ENCODE peak calls at places on chromosomes 7 and 10, in ten cellular contexts. G, N, K, M, U, Q, O, D, P and C are unnamed samples.

GRCh38 chr10:88991900-88992237 is 1.3 kb downstream of the FAS start:
- DNase-seq in G (no peak), N (no peak), K (no peak), M (no peak), U (no peak), Q (no peak), O (no peak), D (no peak), P (no peak), C (no peak)

GRCh38 chr10:97543025-97543546 is 29.5 kb upstream of the ANKRD2 start:
- DNase-seq in G (peak; percentile 81), N (peak; percentile 90), K (peak; percentile 87), M (no peak), U (peak; percentile 86), Q (no peak), O (peak; percentile 97), D (no peak), P (peak; percentile 100), C (no peak)

GRCh38 chr10:124611738-124612137 is 132.4 kb downstream of the FAM53B start:
- DNase-seq in G (no peak), N (no peak), K (no peak), M (no peak), U (no peak), Q (peak; percentile 58), O (no peak), D (peak; percentile 53), P (no peak), C (no peak)

GRCh38 chr7:42378149-42378548 is 141.1 kb upstream of the GLI3 start:
- DNase-seq in G (no peak), N (no peak), K (no peak), M (no peak), U (no peak), Q (no peak), O (no peak), D (no peak), P (no peak), C (no peak)

GRCh38 chr10:90148121-90148855 is 446.9 kb downstream of the KIF20B start:
- DNase-seq in G (no peak), N (no peak), K (no peak), M (peak; percentile 2), U (peak; percentile 58), Q (no peak), O (peak; percentile 83), D (no peak), P (peak; percentile 18), C (peak; percentile 25)

GRCh38 chr10:95273393-95274312 is 17.1 kb downstream of the PDLIM1 start:
- DNase-seq in G (peak; percentile 83), N (no peak), K (no peak), M (no peak), U (peak; percentile 62), Q (no peak), O (peak; percentile 89), D (no peak), P (peak; percentile 90), C (no peak)

GRCh38 chr10:132855889-132856288 is 69.9 kb upstream of the NKX6-2 start:
- DNase-seq in G (no peak), N (no peak), K (no peak), M (no peak), U (no peak), Q (no peak), O (no peak), D (no peak), P (no peak), C (no peak)

GRCh38 chr10:35074266-35074665 is 15.9 kb downstream of the CUL2 start:
- DNase-seq in G (no peak), N (no peak), K (no peak), M (no peak), U (no peak), Q (no peak), O (no peak), D (no peak), P (peak; percentile 54), C (no peak)

GRCh38 chr7:88217675-88218427 is 2.0 kb downstream of the SRI start:
- DNase-seq in G (no peak), N (no peak), K (no peak), M (no peak), U (no peak), Q (no peak), O (no peak), D (peak; percentile 24), P (no peak), C (peak; percentile 54)

GRCh38 chr7:38453187-38453586 is 178.0 kb downstream of the AMPH start:
- DNase-seq in G (no peak), N (no peak), K (peak; percentile 9), M (peak; percentile 23), U (peak; percentile 11), Q (no peak), O (no peak), D (no peak), P (peak; percentile 9), C (no peak)

GRCh38 chr7:127089146-127089545 is 163.6 kb downstream of the GRM8 start:
- DNase-seq in G (no peak), N (no peak), K (no peak), M (no peak), U (no peak), Q (no peak), O (no peak), D (no peak), P (no peak), C (no peak)

GRCh38 chr10:14859043-14859442 is 19.6 kb upstream of the SUV39H2 start:
- DNase-seq in G (no peak), N (no peak), K (no peak), M (no peak), U (no peak), Q (no peak), O (no peak), D (no peak), P (no peak), C (no peak)

GRCh38 chr7:28755255-28755654 is 202.9 kb downstream of the TRIL start:
- DNase-seq in G (peak; percentile 37), N (no peak), K (no peak), M (no peak), U (no peak), Q (no peak), O (peak; percentile 68), D (no peak), P (peak; percentile 90), C (no peak)
- H3K4me3 ChIP-seq in G (no peak overlapping the region), N (no peak overlapping the region), K (no peak overlapping the region), M (no peak overlapping the region), U (no peak overlapping the region), Q (no peak overlapping the region), O (no peak overlapping the region), D (no peak overlapping the region), P (no peak overlapping the region), C (no peak overlapping the region)

GRCh38 chr10:23693398-23693797 is 254.5 kb downstream of the OTUD1 start:
- DNase-seq in G (no peak), N (no peak), K (no peak), M (peak; percentile 61), U (peak; percentile 65), Q (no peak), O (no peak), D (no peak), P (peak; percentile 10), C (no peak)
- H3K27me3 ChIP-seq in G (peaks cover 49% of the 10 kb centered on the region), N (peaks cover 43% of the 10 kb centered on the region), K (peaks cover 71% of the 10 kb centered on the region), M (peaks cover 63% of the 10 kb centered on the region), U (peaks cover 33% of the 10 kb centered on the region), Q (peaks cover 4% of the 10 kb centered on the region), O (peaks cover 100% of the 10 kb centered on the region), D (peaks cover 4% of the 10 kb centered on the region), P (peaks cover 53% of the 10 kb centered on the region), C (peaks cover 25% of the 10 kb centered on the region)

GRCh38 chr7:99674995-99675742 is 4.6 kb downstream of the CYP3A5 start:
- DNase-seq in G (no peak), N (no peak), K (no peak), M (no peak), U (no peak), Q (no peak), O (no peak), D (no peak), P (peak; percentile 6), C (no peak)

GRCh38 chr7:99677646-99678045 is 2.1 kb downstream of the CYP3A5 start:
- DNase-seq in G (no peak), N (no peak), K (no peak), M (no peak), U (no peak), Q (no peak), O (no peak), D (no peak), P (no peak), C (no peak)

GRCh38 chr7:99677013-99677412 is 2.8 kb downstream of the CYP3A5 start:
- DNase-seq in G (no peak), N (no peak), K (no peak), M (no peak), U (no peak), Q (no peak), O (no peak), D (no peak), P (peak; percentile 15), C (no peak)

GRCh38 chr7:99679032-99679399 is 780 bp downstream of the CYP3A5 start:
- DNase-seq in G (no peak), N (peak; percentile 72), K (no peak), M (no peak), U (peak; percentile 52), Q (no peak), O (no peak), D (no peak), P (peak; percentile 17), C (no peak)

DNA sequence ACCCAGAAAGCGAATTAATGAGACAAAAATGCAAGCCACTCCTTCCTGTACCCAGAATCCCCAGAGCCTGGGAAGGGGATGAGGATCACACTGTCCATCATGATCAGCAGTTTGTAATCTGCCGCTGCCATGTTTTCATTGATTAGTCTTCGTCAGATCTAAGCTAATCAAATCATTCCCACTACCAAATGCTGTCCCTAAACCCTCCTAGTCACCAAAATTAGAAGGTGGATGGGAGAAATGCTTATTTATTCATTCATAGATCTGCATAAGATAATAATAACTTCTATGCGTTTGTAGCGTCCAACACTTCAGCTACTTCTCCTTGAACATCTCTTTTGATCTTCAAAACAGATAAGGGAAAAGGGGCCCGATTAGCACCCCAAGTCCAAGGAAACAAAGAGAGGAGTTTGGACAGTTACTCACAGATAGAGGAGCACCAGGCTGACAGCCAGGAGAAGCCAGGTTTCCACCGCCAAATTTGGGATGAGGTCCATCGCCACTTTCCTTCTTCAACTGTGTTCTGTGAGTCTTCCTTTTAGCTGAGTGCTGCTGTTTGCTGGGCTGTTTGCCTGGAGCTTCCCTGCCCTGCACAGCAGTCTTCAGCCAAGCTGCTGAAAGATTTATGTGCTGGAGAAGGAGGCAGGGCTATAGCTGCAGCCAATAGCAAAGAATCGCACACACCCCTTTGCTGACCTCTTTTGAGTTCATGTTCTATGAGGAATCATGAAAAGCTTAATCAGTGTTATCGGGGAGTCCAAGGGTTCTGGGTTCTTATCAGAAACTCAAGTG is at the start of gene CYP3A5:
- DNase-seq in G (peak; percentile 56), N (no peak), K (no peak), M (no peak), U (no peak), Q (no peak), O (peak; percentile 3), D (no peak), P (peak; percentile 26), C (no peak)
- H3K4me3 ChIP-seq in G (no peak within 1 kb of the TSS), N (no peak within 1 kb of the TSS), K (no peak within 1 kb of the TSS), M (no peak within 1 kb of the TSS), U (no peak within 1 kb of the TSS), Q (no peak within 1 kb of the TSS), O (no peak within 1 kb of the TSS), D (no peak within 1 kb of the TSS), P (no peak within 1 kb of the TSS), C (no peak within 1 kb of the TSS)

GRCh38 chr7:156307193-156307592 is 333.4 kb upstream of the RNF32 start:
- DNase-seq in G (no peak), N (no peak), K (no peak), M (no peak), U (no peak), Q (no peak), O (no peak), D (no peak), P (no peak), C (no peak)
- H3K27me3 ChIP-seq in G (no peaks in the 10 kb centered on the region), N (no peaks in the 10 kb centered on the region), K (peaks cover 9% of the 10 kb centered on the region), M (no peaks in the 10 kb centered on the region), U (no peaks in the 10 kb centered on the region), Q (no peaks in the 10 kb centered on the region), O (no peaks in the 10 kb centered on the region), D (no peaks in the 10 kb centered on the region), P (no peaks in the 10 kb centered on the region), C (no peaks in the 10 kb centered on the region)

GRCh38 chr7:29637374-29637773 is 73.7 kb downstream of the PRR15 start:
- DNase-seq in G (no peak), N (no peak), K (no peak), M (no peak), U (no peak), Q (no peak), O (no peak), D (no peak), P (no peak), C (no peak)
- H3K4me3 ChIP-seq in G (no peak overlapping the region), N (no peak overlapping the region), K (no peak overlapping the region), M (no peak overlapping the region), U (no peak overlapping the region), Q (no peak overlapping the region), O (no peak overlapping the region), D (no peak overlapping the region), P (no peak overlapping the region), C (no peak overlapping the region)